ENCODE peak calls at places on chromosomes 1 and 21, in nine cellular contexts. S, D, O, X, R, H, Y, Q and E are unnamed samples.

GRCh38 chr1:230231739-230232075 is 164.7 kb downstream of the GALNT2 start:
- DNase-seq in S (no peak), D (no peak), O (no peak), X (peak), R (no peak), H (no peak), Y (peak), Q (no peak), E (no peak)

GRCh38 chr1:164443166-164443565 is 115.8 kb upstream of the PBX1 start:
- DNase-seq in S (no peak), D (no peak), O (no peak), X (no peak), R (no peak), H (no peak), Y (no peak), Q (no peak), E (no peak)

GRCh38 chr1:27348861-27349783 is 7.3 kb downstream of the SYTL1 start:
- DNase-seq in S (peak), D (peak), O (peak), X (peak), R (peak), H (peak), Y (peak), Q (peak), E (peak)

GRCh38 chr1:186626533-186626932 is 53.7 kb downstream of the PTGS2 start:
- DNase-seq in S (no peak), D (no peak), O (no peak), X (no peak), R (no peak), H (peak), Y (no peak), Q (no peak), E (no peak)

GRCh38 chr1:11944358-11944981 is 10.0 kb downstream of the PLOD1 start:
- DNase-seq in S (no peak), D (peak), O (no peak), X (peak), R (peak), H (no peak), Y (no peak), Q (no peak), E (peak)

GRCh38 chr1:202241376-202242079 is 47.9 kb downstream of the LGR6 start:
- DNase-seq in S (no peak), D (no peak), O (peak), X (no peak), R (peak), H (no peak), Y (no peak), Q (peak), E (no peak)

GRCh38 chr1:220798338-220798737 is 11.6 kb downstream of the MTARC1 start:
- DNase-seq in S (no peak), D (no peak), O (no peak), X (no peak), R (no peak), H (no peak), Y (no peak), Q (peak), E (no peak)

GRCh38 chr1:8374356-8374755 is 56.4 kb downstream of the SLC45A1 start:
- DNase-seq in S (no peak), D (no peak), O (no peak), X (no peak), R (no peak), H (no peak), Y (no peak), Q (no peak), E (no peak)

GRCh38 chr1:14259191-14259757 is 339.2 kb upstream of the KAZN start:
- DNase-seq in S (no peak), D (no peak), O (no peak), X (no peak), R (no peak), H (peak), Y (no peak), Q (no peak), E (no peak)

GRCh38 chr21:35039595-35040291 is 9.4 kb downstream of the RUNX1 start:
- DNase-seq in S (no peak), D (no peak), O (no peak), X (no peak), R (no peak), H (no peak), Y (no peak), Q (peak), E (no peak)

GRCh38 chr1:116912846-116913245 is 3.1 kb downstream of the PTGFRN start:
- DNase-seq in S (no peak), D (no peak), O (no peak), X (no peak), R (no peak), H (no peak), Y (no peak), Q (no peak), E (no peak)

GRCh38 chr1:79603862-79604261 is 597.3 kb upstream of the ADGRL4 start:
- DNase-seq in S (no peak), D (no peak), O (peak), X (peak), R (no peak), H (peak), Y (peak), Q (peak), E (no peak)

GRCh38 chr1:234609528-234610042 is 393 bp downstream of the IRF2BP2 start:
- DNase-seq in S (no peak), D (peak), O (no peak), X (no peak), R (no peak), H (peak), Y (no peak), Q (no peak), E (no peak)

GRCh38 chr1:24762133-24762676 is 17.0 kb downstream of the CLIC4 start:
- DNase-seq in S (no peak), D (no peak), O (peak), X (no peak), R (no peak), H (peak), Y (peak), Q (no peak), E (no peak)

GRCh38 chr1:58781541-58782307 is 2.1 kb downstream of the JUN start:
- DNase-seq in S (no peak), D (peak), O (peak), X (peak), R (peak), H (peak), Y (peak), Q (peak), E (peak)

GRCh38 chr1:3491291-3492246 is 37.1 kb downstream of the ARHGEF16 start:
- DNase-seq in S (peak), D (peak), O (peak), X (peak), R (peak), H (peak), Y (peak), Q (peak), E (peak)

GRCh38 chr1:158666037-158666436 is 20.5 kb downstream of the SPTA1 start:
- DNase-seq in S (no peak), D (no peak), O (no peak), X (no peak), R (no peak), H (no peak), Y (no peak), Q (no peak), E (no peak)
- H2AFZ ChIP-seq in S (no peak), D (no peak), O (no peak), X (no peak), R (no peak), H (no peak), Y (no peak), Q (no peak), E (no peak)

GRCh38 chr1:64038119-64038518 is 165.3 kb upstream of the UBE2U start:
- DNase-seq in S (no peak), D (no peak), O (no peak), X (no peak), R (no peak), H (no peak), Y (peak), Q (no peak), E (no peak)
- H2AFZ ChIP-seq in S (no peak), D (no peak), O (no peak), X (no peak), R (no peak), H (no peak), Y (no peak), Q (no peak), E (no peak)

GRCh38 chr1:156160000-156160743 is 6.8 kb downstream of the SEMA4A start:
- DNase-seq in S (no peak), D (no peak), O (no peak), X (no peak), R (no peak), H (no peak), Y (peak), Q (no peak), E (no peak)
- H2AFZ ChIP-seq in S (no peak), D (peak), O (peak), X (peak), R (no peak), H (peak), Y (peak), Q (no peak), E (peak)

GRCh38 chr1:23174383-23175110 is 5.9 kb upstream of the LUZP1 start:
- DNase-seq in S (no peak), D (no peak), O (no peak), X (no peak), R (no peak), H (no peak), Y (no peak), Q (no peak), E (no peak)

GRCh38 chr1:23178931-23179330 is 10.3 kb upstream of the LUZP1 start:
- DNase-seq in S (no peak), D (peak), O (no peak), X (no peak), R (no peak), H (peak), Y (no peak), Q (peak), E (no peak)

GRCh38 chr1:23177438-23178380 is 9.1 kb upstream of the LUZP1 start:
- DNase-seq in S (no peak), D (peak), O (peak), X (peak), R (peak), H (peak), Y (peak), Q (peak), E (peak)

GRCh38 chr1:23178414-23178813 is 9.8 kb upstream of the LUZP1 start:
- DNase-seq in S (no peak), D (no peak), O (no peak), X (no peak), R (no peak), H (peak), Y (no peak), Q (no peak), E (no peak)

DNA sequence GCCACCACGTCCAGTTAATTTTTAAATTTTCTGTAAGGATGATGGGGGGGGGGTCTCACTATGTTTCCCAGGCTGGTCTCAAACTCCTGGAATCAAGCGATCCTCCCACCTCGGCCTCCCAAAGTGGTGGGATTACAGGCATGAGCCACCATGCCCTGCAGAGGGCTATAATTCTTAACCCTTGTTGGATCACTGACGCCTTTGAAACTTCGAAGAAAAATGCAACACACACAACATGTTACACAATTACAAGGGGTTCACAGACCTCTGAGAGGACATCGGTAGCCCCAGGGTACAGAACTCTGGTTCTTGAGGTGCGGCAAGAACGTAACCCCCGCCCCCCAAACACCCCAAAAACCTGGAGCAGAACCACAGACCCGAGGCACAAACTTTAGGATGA is 8.4 kb upstream of the LUZP1 start:
- DNase-seq in S (no peak), D (no peak), O (no peak), X (no peak), R (no peak), H (no peak), Y (no peak), Q (no peak), E (no peak)
- H2AFZ ChIP-seq in S (peak), D (peak), O (peak), X (peak), R (no peak), H (peak), Y (peak), Q (peak), E (peak)